ENCODE peak calls at places on chromosomes 13 and 19, in seven cellular contexts. One of them, this sample, is unnamed.

GRCh38 chr13:35475960-35476943 is at the start of gene MAB21L1:
- DNase-seq in RWPE1: no peak
- DNase-seq in cardiac fibroblast: peak
- DNase-seq in activated naive CD8-positive, alpha-beta T cell treated with anti-CD3 and anti-CD28 coated beads for 36 hours: no peak
- DNase-seq in HAP-1: peak
- DNase-seq in activated naive CD4-positive, alpha-beta T cell treated with anti-CD3 and anti-CD28 coated beads for 36 hours: peak
- DNase-seq in hepatic stellate cell: no peak
- DNase-seq in this sample: no peak

GRCh38 chr19:47110521-47111080 is 3.0 kb downstream of the ZC3H4 start:
- DNase-seq in RWPE1: no peak
- DNase-seq in cardiac fibroblast: no peak
- DNase-seq in activated naive CD8-positive, alpha-beta T cell treated with anti-CD3 and anti-CD28 coated beads for 36 hours: peak
- DNase-seq in HAP-1: peak
- DNase-seq in activated naive CD4-positive, alpha-beta T cell treated with anti-CD3 and anti-CD28 coated beads for 36 hours: peak
- DNase-seq in hepatic stellate cell: no peak
- DNase-seq in this sample: no peak

GRCh38 chr19:46578450-46578849 is 22.7 kb upstream of the CALM3 start:
- DNase-seq in RWPE1: no peak
- DNase-seq in cardiac fibroblast: no peak
- DNase-seq in activated naive CD8-positive, alpha-beta T cell treated with anti-CD3 and anti-CD28 coated beads for 36 hours: no peak
- DNase-seq in HAP-1: no peak
- DNase-seq in activated naive CD4-positive, alpha-beta T cell treated with anti-CD3 and anti-CD28 coated beads for 36 hours: no peak
- DNase-seq in hepatic stellate cell: no peak
- DNase-seq in this sample: no peak

GRCh38 chr13:107962209-107962608 is 253.1 kb downstream of the LIG4 start:
- DNase-seq in RWPE1: no peak
- DNase-seq in cardiac fibroblast: no peak
- DNase-seq in activated naive CD8-positive, alpha-beta T cell treated with anti-CD3 and anti-CD28 coated beads for 36 hours: no peak
- DNase-seq in HAP-1: no peak
- DNase-seq in activated naive CD4-positive, alpha-beta T cell treated with anti-CD3 and anti-CD28 coated beads for 36 hours: no peak
- DNase-seq in hepatic stellate cell: no peak
- DNase-seq in this sample: no peak

GRCh38 chr19:55641376-55642152 is 762 bp downstream of the ZNF580 start:
- DNase-seq in RWPE1: no peak
- DNase-seq in cardiac fibroblast: peak
- DNase-seq in activated naive CD8-positive, alpha-beta T cell treated with anti-CD3 and anti-CD28 coated beads for 36 hours: peak
- DNase-seq in HAP-1: no peak
- DNase-seq in activated naive CD4-positive, alpha-beta T cell treated with anti-CD3 and anti-CD28 coated beads for 36 hours: peak
- DNase-seq in hepatic stellate cell: no peak
- DNase-seq in this sample: no peak

GRCh38 chr19:55251296-55252081 is 7.3 kb downstream of the PPP6R1 start:
- DNase-seq in RWPE1: no peak
- DNase-seq in cardiac fibroblast: peak
- DNase-seq in activated naive CD8-positive, alpha-beta T cell treated with anti-CD3 and anti-CD28 coated beads for 36 hours: peak
- DNase-seq in HAP-1: no peak
- DNase-seq in activated naive CD4-positive, alpha-beta T cell treated with anti-CD3 and anti-CD28 coated beads for 36 hours: peak
- DNase-seq in hepatic stellate cell: no peak
- DNase-seq in this sample: no peak

GRCh38 chr19:5289060-5289990 is 51.3 kb downstream of the PTPRS start:
- DNase-seq in RWPE1: no peak
- DNase-seq in cardiac fibroblast: no peak
- DNase-seq in activated naive CD8-positive, alpha-beta T cell treated with anti-CD3 and anti-CD28 coated beads for 36 hours: no peak
- DNase-seq in HAP-1: no peak
- DNase-seq in activated naive CD4-positive, alpha-beta T cell treated with anti-CD3 and anti-CD28 coated beads for 36 hours: no peak
- DNase-seq in hepatic stellate cell: no peak
- DNase-seq in this sample: no peak

GRCh38 chr19:17183271-17183757 is 31.8 kb upstream of the USE1 start:
- DNase-seq in RWPE1: no peak
- DNase-seq in cardiac fibroblast: no peak
- DNase-seq in activated naive CD8-positive, alpha-beta T cell treated with anti-CD3 and anti-CD28 coated beads for 36 hours: peak
- DNase-seq in HAP-1: no peak
- DNase-seq in activated naive CD4-positive, alpha-beta T cell treated with anti-CD3 and anti-CD28 coated beads for 36 hours: peak
- DNase-seq in hepatic stellate cell: no peak
- DNase-seq in this sample: no peak

GRCh38 chr19:33778089-33778791 is 18.4 kb upstream of the KCTD15 start:
- DNase-seq in RWPE1: peak
- DNase-seq in cardiac fibroblast: peak
- DNase-seq in activated naive CD8-positive, alpha-beta T cell treated with anti-CD3 and anti-CD28 coated beads for 36 hours: peak
- DNase-seq in HAP-1: peak
- DNase-seq in activated naive CD4-positive, alpha-beta T cell treated with anti-CD3 and anti-CD28 coated beads for 36 hours: peak
- DNase-seq in hepatic stellate cell: peak
- DNase-seq in this sample: peak

GRCh38 chr13:51584731-51585191 is 499 bp downstream of the WDFY2 start:
- DNase-seq in RWPE1: peak
- DNase-seq in cardiac fibroblast: peak
- DNase-seq in activated naive CD8-positive, alpha-beta T cell treated with anti-CD3 and anti-CD28 coated beads for 36 hours: peak
- DNase-seq in HAP-1: peak
- DNase-seq in activated naive CD4-positive, alpha-beta T cell treated with anti-CD3 and anti-CD28 coated beads for 36 hours: peak
- DNase-seq in hepatic stellate cell: peak
- DNase-seq in this sample: peak

GRCh38 chr13:73521291-73521626 is 462.5 kb downstream of the KLF5 start:
- DNase-seq in RWPE1: no peak
- DNase-seq in cardiac fibroblast: no peak
- DNase-seq in activated naive CD8-positive, alpha-beta T cell treated with anti-CD3 and anti-CD28 coated beads for 36 hours: no peak
- DNase-seq in HAP-1: no peak
- DNase-seq in activated naive CD4-positive, alpha-beta T cell treated with anti-CD3 and anti-CD28 coated beads for 36 hours: peak
- DNase-seq in hepatic stellate cell: no peak
- DNase-seq in this sample: no peak

GRCh38 chr19:1262687-1263123 is 6.4 kb upstream of the CIRBP start:
- DNase-seq in RWPE1: no peak
- DNase-seq in cardiac fibroblast: no peak
- DNase-seq in activated naive CD8-positive, alpha-beta T cell treated with anti-CD3 and anti-CD28 coated beads for 36 hours: no peak
- DNase-seq in HAP-1: no peak
- DNase-seq in activated naive CD4-positive, alpha-beta T cell treated with anti-CD3 and anti-CD28 coated beads for 36 hours: no peak
- DNase-seq in hepatic stellate cell: no peak
- DNase-seq in this sample: peak

GRCh38 chr19:58544591-58545285 is 874 bp downstream of the TRIM28 start:
- DNase-seq in RWPE1: peak
- DNase-seq in cardiac fibroblast: peak
- DNase-seq in activated naive CD8-positive, alpha-beta T cell treated with anti-CD3 and anti-CD28 coated beads for 36 hours: peak
- DNase-seq in HAP-1: peak
- DNase-seq in activated naive CD4-positive, alpha-beta T cell treated with anti-CD3 and anti-CD28 coated beads for 36 hours: peak
- DNase-seq in hepatic stellate cell: peak
- DNase-seq in this sample: peak

GRCh38 chr19:38193445-38193844 is 30.6 kb downstream of the DPF1 start:
- DNase-seq in RWPE1: no peak
- DNase-seq in cardiac fibroblast: no peak
- DNase-seq in activated naive CD8-positive, alpha-beta T cell treated with anti-CD3 and anti-CD28 coated beads for 36 hours: no peak
- DNase-seq in HAP-1: no peak
- DNase-seq in activated naive CD4-positive, alpha-beta T cell treated with anti-CD3 and anti-CD28 coated beads for 36 hours: no peak
- DNase-seq in hepatic stellate cell: no peak
- DNase-seq in this sample: no peak

GRCh38 chr19:16121141-16121540 is 9.5 kb downstream of the RAB8A start:
- DNase-seq in RWPE1: no peak
- DNase-seq in cardiac fibroblast: no peak
- DNase-seq in activated naive CD8-positive, alpha-beta T cell treated with anti-CD3 and anti-CD28 coated beads for 36 hours: no peak
- DNase-seq in HAP-1: no peak
- DNase-seq in activated naive CD4-positive, alpha-beta T cell treated with anti-CD3 and anti-CD28 coated beads for 36 hours: no peak
- DNase-seq in hepatic stellate cell: no peak
- DNase-seq in this sample: no peak

GRCh38 chr13:100954430-100955361 is 280.1 kb upstream of the TMTC4 start:
- DNase-seq in RWPE1: no peak
- DNase-seq in cardiac fibroblast: no peak
- DNase-seq in activated naive CD8-positive, alpha-beta T cell treated with anti-CD3 and anti-CD28 coated beads for 36 hours: no peak
- DNase-seq in HAP-1: no peak
- DNase-seq in activated naive CD4-positive, alpha-beta T cell treated with anti-CD3 and anti-CD28 coated beads for 36 hours: no peak
- DNase-seq in hepatic stellate cell: no peak
- DNase-seq in this sample: no peak

GRCh38 chr19:15563325-15563794 is 51.7 kb upstream of the CYP4F8 start:
- DNase-seq in RWPE1: no peak
- DNase-seq in cardiac fibroblast: peak
- DNase-seq in activated naive CD8-positive, alpha-beta T cell treated with anti-CD3 and anti-CD28 coated beads for 36 hours: no peak
- DNase-seq in HAP-1: peak
- DNase-seq in activated naive CD4-positive, alpha-beta T cell treated with anti-CD3 and anti-CD28 coated beads for 36 hours: no peak
- DNase-seq in hepatic stellate cell: no peak
- DNase-seq in this sample: peak

GRCh38 chr13:35598790-35599369 is 122.4 kb upstream of the MAB21L1 start:
- DNase-seq in RWPE1: no peak
- DNase-seq in cardiac fibroblast: no peak
- DNase-seq in activated naive CD8-positive, alpha-beta T cell treated with anti-CD3 and anti-CD28 coated beads for 36 hours: no peak
- DNase-seq in HAP-1: no peak
- DNase-seq in activated naive CD4-positive, alpha-beta T cell treated with anti-CD3 and anti-CD28 coated beads for 36 hours: no peak
- DNase-seq in hepatic stellate cell: no peak
- DNase-seq in this sample: no peak

This sample was measured in adrenal gland.